ENCODE peak calls at places on chromosomes 3 and 15, in six cellular contexts. One of them, this sample, is unnamed. For H3K36me3, the result is how much of the 10 kb centered on the place peaks cover.

GRCh38 chr3:197343656-197344408 is 45.4 kb upstream of the DLG1 start:
- DNase-seq in testis: no peak
- DNase-seq in IMR-90: no peak
- DNase-seq in gastrocnemius medialis: no peak
- DNase-seq in HepG2: no peak
- DNase-seq in tibial nerve: no peak
- DNase-seq in this sample: no peak

GRCh38 chr3:135911106-135911505 is 54.4 kb upstream of the PPP2R3A start:
- DNase-seq in HepG2: no peak
- DNase-seq in testis: no peak
- DNase-seq in tibial nerve: no peak
- DNase-seq in gastrocnemius medialis: no peak
- DNase-seq in IMR-90: peak
- DNase-seq in this sample: no peak

GRCh38 chr15:25883860-25884259 is 20.7 kb upstream of the ATP10A start:
- DNase-seq in testis: no peak
- DNase-seq in HepG2: peak
- DNase-seq in tibial nerve: no peak
- DNase-seq in gastrocnemius medialis: no peak
- DNase-seq in IMR-90: peak
- DNase-seq in this sample: no peak

GRCh38 chr15:81293728-81294500 is 30.0 kb downstream of the STARD5 start:
- DNase-seq in IMR-90: no peak
- DNase-seq in gastrocnemius medialis: no peak
- DNase-seq in tibial nerve: no peak
- DNase-seq in HepG2: no peak
- DNase-seq in testis: no peak
- DNase-seq in this sample: no peak

GRCh38 chr15:92884813-92885461 is 15.2 kb upstream of the CHD2 start:
- DNase-seq in IMR-90: peak
- DNase-seq in gastrocnemius medialis: no peak
- DNase-seq in HepG2: no peak
- DNase-seq in testis: no peak
- DNase-seq in tibial nerve: no peak
- DNase-seq in this sample: no peak

GRCh38 chr3:104526901-104527401 is 839.8 kb upstream of the ALCAM start:
- DNase-seq in gastrocnemius medialis: no peak
- DNase-seq in testis: no peak
- DNase-seq in IMR-90: no peak
- DNase-seq in tibial nerve: no peak
- DNase-seq in HepG2: no peak
- DNase-seq in this sample: no peak

GRCh38 chr3:71926242-71926560 is 141.3 kb upstream of the PROK2 start:
- DNase-seq in gastrocnemius medialis: no peak
- DNase-seq in HepG2: peak
- DNase-seq in IMR-90: peak
- DNase-seq in testis: no peak
- DNase-seq in tibial nerve: no peak
- DNase-seq in this sample: no peak

GRCh38 chr15:87498545-87498944 is 758.0 kb downstream of the NTRK3 start:
- DNase-seq in testis: no peak
- DNase-seq in gastrocnemius medialis: no peak
- DNase-seq in HepG2: no peak
- DNase-seq in tibial nerve: peak
- DNase-seq in IMR-90: peak
- DNase-seq in this sample: no peak

GRCh38 chr3:119856695-119857094 is 74.8 kb downstream of the NR1I2 start:
- DNase-seq in testis: no peak
- DNase-seq in gastrocnemius medialis: no peak
- DNase-seq in tibial nerve: no peak
- DNase-seq in HepG2: no peak
- DNase-seq in IMR-90: peak
- DNase-seq in this sample: no peak

GRCh38 chr15:90845201-90845949 is 23.0 kb upstream of the FURIN start:
- DNase-seq in IMR-90: peak
- DNase-seq in tibial nerve: no peak
- DNase-seq in HepG2: no peak
- DNase-seq in gastrocnemius medialis: no peak
- DNase-seq in testis: no peak
- DNase-seq in this sample: no peak

GRCh38 chr3:58350627-58351013 is 17.9 kb downstream of the PXK start:
- DNase-seq in tibial nerve: no peak
- DNase-seq in testis: no peak
- DNase-seq in IMR-90: peak
- DNase-seq in gastrocnemius medialis: no peak
- DNase-seq in HepG2: no peak
- DNase-seq in this sample: no peak

GRCh38 chr3:69738291-69738690 is 973 bp upstream of the MITF start:
- DNase-seq in HepG2: no peak
- DNase-seq in tibial nerve: no peak
- DNase-seq in gastrocnemius medialis: peak
- DNase-seq in IMR-90: peak
- DNase-seq in testis: no peak
- DNase-seq in this sample: no peak

GRCh38 chr3:43499256-43499655 is 122.6 kb downstream of the ANO10 start:
- DNase-seq in IMR-90: no peak
- DNase-seq in tibial nerve: no peak
- DNase-seq in testis: no peak
- DNase-seq in HepG2: no peak
- DNase-seq in gastrocnemius medialis: no peak
- DNase-seq in this sample: no peak

GRCh38 chr3:197942956-197943556 is 6.9 kb upstream of the RPL35A start:
- DNase-seq in testis: no peak
- DNase-seq in IMR-90: peak
- DNase-seq in HepG2: no peak
- DNase-seq in tibial nerve: peak
- DNase-seq in gastrocnemius medialis: no peak
- DNase-seq in this sample: no peak

GRCh38 chr3:65548848-65549625 is 489.7 kb downstream of the MAGI1 start:
- DNase-seq in tibial nerve: no peak
- DNase-seq in gastrocnemius medialis: no peak
- DNase-seq in HepG2: peak
- DNase-seq in testis: peak
- DNase-seq in IMR-90: no peak
- DNase-seq in this sample: no peak

GRCh38 chr15:22866066-22866465 is 27.6 kb downstream of the NIPA2 start:
- DNase-seq in gastrocnemius medialis: no peak
- DNase-seq in testis: no peak
- DNase-seq in HepG2: no peak
- DNase-seq in tibial nerve: no peak
- DNase-seq in IMR-90: peak
- DNase-seq in this sample: no peak

GRCh38 chr15:63395730-63396545 is 14.3 kb upstream of the CA12 start:
- DNase-seq in gastrocnemius medialis: no peak
- DNase-seq in IMR-90: no peak
- DNase-seq in testis: no peak
- DNase-seq in HepG2: no peak
- DNase-seq in tibial nerve: no peak
- DNase-seq in this sample: no peak

GRCh38 chr3:66525771-66526170 is 24.9 kb upstream of the LRIG1 start:
- DNase-seq in testis: no peak
- DNase-seq in gastrocnemius medialis: no peak
- DNase-seq in HepG2: no peak
- DNase-seq in IMR-90: no peak
- DNase-seq in tibial nerve: no peak
- DNase-seq in this sample: no peak

GRCh38 chr3:62587169-62587568 is 213.8 kb upstream of the FEZF2 start:
- DNase-seq in IMR-90: peak
- DNase-seq in gastrocnemius medialis: no peak
- DNase-seq in testis: no peak
- DNase-seq in HepG2: no peak
- DNase-seq in tibial nerve: no peak
- DNase-seq in this sample: no peak

GRCh38 chr15:94749848-94750617 is 518.7 kb downstream of the MCTP2 start:
- DNase-seq in gastrocnemius medialis: no peak
- DNase-seq in tibial nerve: peak
- DNase-seq in testis: peak
- DNase-seq in HepG2: no peak
- DNase-seq in IMR-90: no peak
- DNase-seq in this sample: no peak

GRCh38 chr15:77840962-77841361 is 208.2 kb upstream of the LINGO1 start:
- DNase-seq in HepG2: no peak
- DNase-seq in IMR-90: peak
- DNase-seq in gastrocnemius medialis: no peak
- DNase-seq in testis: no peak
- DNase-seq in tibial nerve: no peak
- DNase-seq in this sample: no peak

GRCh38 chr15:79035111-79035601 is 55.4 kb downstream of the RASGRF1 start:
- DNase-seq in gastrocnemius medialis: no peak
- DNase-seq in IMR-90: no peak
- DNase-seq in HepG2: no peak
- DNase-seq in tibial nerve: no peak
- DNase-seq in testis: no peak
- DNase-seq in this sample: no peak

GRCh38 chr15:57873564-57874209 is 167.2 kb downstream of the POLR2M start:
- DNase-seq in IMR-90: peak
- DNase-seq in tibial nerve: no peak
- DNase-seq in testis: no peak
- DNase-seq in gastrocnemius medialis: no peak
- DNase-seq in HepG2: no peak
- DNase-seq in this sample: no peak

GRCh38 chr3:632571-633170 is 436.1 kb downstream of the CHL1 start:
- DNase-seq in HepG2: peak
- DNase-seq in gastrocnemius medialis: no peak
- DNase-seq in testis: peak
- DNase-seq in IMR-90: peak
- DNase-seq in tibial nerve: peak
- DNase-seq in this sample: no peak

GRCh38 chr3:190116551-190117067 is 4.1 kb downstream of the P3H2 start:
- DNase-seq in HepG2: no peak
- DNase-seq in testis: no peak
- DNase-seq in gastrocnemius medialis: no peak
- DNase-seq in tibial nerve: no peak
- DNase-seq in IMR-90: peak
- DNase-seq in this sample: no peak

GRCh38 chr3:150242220-150242938 is 165.7 kb upstream of the TSC22D2 start:
- DNase-seq in IMR-90: peak
- DNase-seq in HepG2: no peak
- DNase-seq in testis: no peak
- DNase-seq in tibial nerve: no peak
- DNase-seq in gastrocnemius medialis: no peak
- DNase-seq in this sample: no peak

GRCh38 chr15:77797270-77797669 is 164.6 kb upstream of the LINGO1 start:
- DNase-seq in IMR-90: no peak
- DNase-seq in HepG2: no peak
- DNase-seq in testis: no peak
- DNase-seq in gastrocnemius medialis: no peak
- DNase-seq in tibial nerve: no peak
- DNase-seq in this sample: no peak

GRCh38 chr3:149332781-149333517 is 487 bp downstream of the TM4SF18 start:
- DNase-seq in HepG2: no peak
- DNase-seq in tibial nerve: no peak
- DNase-seq in gastrocnemius medialis: no peak
- DNase-seq in IMR-90: no peak
- DNase-seq in testis: no peak
- DNase-seq in this sample: no peak

DNA sequence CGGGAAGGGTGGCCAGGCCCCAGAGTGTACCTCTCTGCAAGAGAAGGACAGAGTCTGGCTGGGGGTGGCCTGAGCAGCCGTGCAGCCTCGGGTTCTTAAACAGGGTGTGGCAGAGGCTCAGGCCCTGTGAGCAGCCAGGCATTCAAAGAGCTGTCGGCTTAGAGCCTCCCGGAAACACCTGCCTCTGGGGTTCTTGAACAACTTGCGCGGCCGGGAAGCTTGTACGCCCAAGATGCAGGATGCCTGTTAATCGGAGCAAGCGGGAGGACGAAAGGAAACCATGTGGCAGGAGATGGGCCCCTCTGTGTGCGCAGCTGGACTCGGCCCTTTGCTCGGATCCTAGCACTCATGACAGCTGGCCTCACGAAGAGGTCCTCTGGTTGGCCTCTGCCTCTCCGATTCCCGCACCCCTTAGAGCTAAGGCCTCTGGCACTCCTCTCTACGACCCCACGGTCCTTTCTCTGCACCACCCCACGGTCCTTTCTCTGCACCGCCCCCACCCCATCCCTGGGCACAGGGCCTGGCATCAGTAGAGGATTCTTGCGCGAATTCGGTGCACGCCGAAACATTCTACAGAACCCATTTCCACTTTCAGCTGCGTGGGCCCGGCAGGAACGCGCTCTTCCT is 23.9 kb upstream of the TXNRD3 start:
- DNase-seq in IMR-90: no peak
- DNase-seq in HepG2: no peak
- DNase-seq in testis: no peak
- DNase-seq in gastrocnemius medialis: no peak
- DNase-seq in tibial nerve: no peak
- DNase-seq in this sample: no peak
- H3K4me3 ChIP-seq in IMR-90: no peak
- H3K4me3 ChIP-seq in HepG2: peak
- H3K4me3 ChIP-seq in testis: peak
- H3K4me3 ChIP-seq in gastrocnemius medialis: no peak
- H3K4me3 ChIP-seq in tibial nerve: no peak
- H3K4me3 ChIP-seq in this sample: no peak

GRCh38 chr3:47513125-47513929 is at the start of gene ELP6:
- DNase-seq in HepG2: peak
- DNase-seq in tibial nerve: peak
- DNase-seq in testis: peak
- DNase-seq in gastrocnemius medialis: peak
- DNase-seq in IMR-90: peak
- DNase-seq in this sample: peak
- TF ChIP-seq POLR2A in HepG2: peak
- TF ChIP-seq POLR2A in tibial nerve: no peak
- TF ChIP-seq POLR2A in testis: no peak
- TF ChIP-seq POLR2A in gastrocnemius medialis: peak
- TF ChIP-seq POLR2A in IMR-90: peak
- TF ChIP-seq POLR2A in this sample: peak

GRCh38 chr15:66497502-66498455 is at the start of gene SNAPC5:
- DNase-seq in testis: peak
- DNase-seq in HepG2: peak
- DNase-seq in gastrocnemius medialis: peak
- DNase-seq in IMR-90: peak
- DNase-seq in tibial nerve: peak
- DNase-seq in this sample: peak
- H3K36me3 ChIP-seq in testis: under half
- H3K36me3 ChIP-seq in HepG2: half or more
- H3K36me3 ChIP-seq in gastrocnemius medialis: under half
- H3K36me3 ChIP-seq in IMR-90: under half
- H3K36me3 ChIP-seq in tibial nerve: under half
- H3K36me3 ChIP-seq in this sample: under half

GRCh38 chr3:158352551-158352950 is 218.4 kb upstream of the MLF1 start:
- DNase-seq in testis: no peak
- DNase-seq in gastrocnemius medialis: no peak
- DNase-seq in HepG2: no peak
- DNase-seq in IMR-90: no peak
- DNase-seq in tibial nerve: peak
- DNase-seq in this sample: no peak

GRCh38 chr3:158355623-158356588 is 215.1 kb upstream of the MLF1 start:
- DNase-seq in HepG2: no peak
- DNase-seq in testis: no peak
- DNase-seq in gastrocnemius medialis: no peak
- DNase-seq in IMR-90: no peak
- DNase-seq in tibial nerve: no peak
- DNase-seq in this sample: no peak

GRCh38 chr3:158354713-158355112 is 216.3 kb upstream of the MLF1 start:
- DNase-seq in testis: no peak
- DNase-seq in HepG2: no peak
- DNase-seq in gastrocnemius medialis: no peak
- DNase-seq in IMR-90: no peak
- DNase-seq in tibial nerve: no peak
- DNase-seq in this sample: no peak

GRCh38 chr3:158347966-158348365 is 223.0 kb upstream of the MLF1 start:
- DNase-seq in gastrocnemius medialis: no peak
- DNase-seq in HepG2: no peak
- DNase-seq in tibial nerve: no peak
- DNase-seq in IMR-90: peak
- DNase-seq in testis: no peak
- DNase-seq in this sample: no peak

GRCh38 chr3:158350971-158351370 is 220.0 kb upstream of the MLF1 start:
- DNase-seq in HepG2: no peak
- DNase-seq in testis: no peak
- DNase-seq in gastrocnemius medialis: no peak
- DNase-seq in IMR-90: no peak
- DNase-seq in tibial nerve: no peak
- DNase-seq in this sample: no peak
- H3K4me3 ChIP-seq in HepG2: no peak
- H3K4me3 ChIP-seq in testis: no peak
- H3K4me3 ChIP-seq in gastrocnemius medialis: no peak
- H3K4me3 ChIP-seq in IMR-90: no peak
- H3K4me3 ChIP-seq in tibial nerve: no peak
- H3K4me3 ChIP-seq in this sample: no peak

This sample was measured in esophagus squamous epithelium.